ENCODE peak calls at places on chromosome 1, in seven cellular contexts. J, F, M, B, S, P and Q are unnamed samples.

GRCh38 chr1:53249706-53250105 is 11.4 kb upstream of the MAGOH start:
- DNase-seq in J (peak), F (no peak), M (no peak), B (no peak), S (no peak), P (no peak), Q (no peak)

GRCh38 chr1:23369335-23370013 is at the start of gene ZNF436:
- DNase-seq in J (peak), F (peak), M (peak), B (peak), S (peak), P (peak), Q (peak)

GRCh38 chr1:228987736-228988506 is 252.6 kb downstream of the RHOU start:
- DNase-seq in J (no peak), F (no peak), M (peak), B (no peak), S (no peak), P (no peak), Q (no peak)

GRCh38 chr1:210448293-210448892 is 119.7 kb downstream of the HHAT start:
- DNase-seq in J (peak), F (peak), M (no peak), B (no peak), S (no peak), P (no peak), Q (peak)

GRCh38 chr1:17465186-17465585 is 25.7 kb upstream of the RCC2 start:
- DNase-seq in J (no peak), F (no peak), M (no peak), B (no peak), S (no peak), P (no peak), Q (no peak)

GRCh38 chr1:226603976-226604845 is 55.6 kb downstream of the STUM start:
- DNase-seq in J (no peak), F (no peak), M (no peak), B (peak), S (no peak), P (no peak), Q (no peak)

GRCh38 chr1:244865028-244865371 is 657 bp upstream of the HNRNPU start:
- DNase-seq in J (peak), F (peak), M (no peak), B (peak), S (no peak), P (peak), Q (peak)

GRCh38 chr1:6753320-6754140 is 31.7 kb upstream of the CAMTA1 start:
- DNase-seq in J (peak), F (no peak), M (no peak), B (no peak), S (no peak), P (no peak), Q (no peak)

GRCh38 chr1:55216078-55216477 is 914 bp upstream of the USP24 start:
- DNase-seq in J (no peak), F (no peak), M (no peak), B (no peak), S (no peak), P (no peak), Q (no peak)

GRCh38 chr1:85605519-85606413 is 25.2 kb downstream of the CCN1 start:
- DNase-seq in J (peak), F (no peak), M (no peak), B (no peak), S (no peak), P (no peak), Q (no peak)

GRCh38 chr1:117656202-117656641 is 50.4 kb downstream of the TENT5C start:
- DNase-seq in J (no peak), F (peak), M (no peak), B (no peak), S (peak), P (peak), Q (peak)

GRCh38 chr1:16352842-16353535 is 709 bp upstream of the FBXO42 start:
- DNase-seq in J (peak), F (no peak), M (peak), B (peak), S (no peak), P (no peak), Q (no peak)

GRCh38 chr1:207904377-207904902 is 6.5 kb downstream of the CD34 start:
- DNase-seq in J (no peak), F (no peak), M (no peak), B (no peak), S (no peak), P (no peak), Q (no peak)

GRCh38 chr1:220521755-220522154 is 6.2 kb upstream of the MARK1 start:
- DNase-seq in J (no peak), F (no peak), M (no peak), B (no peak), S (no peak), P (no peak), Q (no peak)

GRCh38 chr1:108049083-108049819 is 84.3 kb upstream of the VAV3 start:
- DNase-seq in J (peak), F (peak), M (peak), B (peak), S (peak), P (peak), Q (peak)

GRCh38 chr1:221722254-221723017 is 19.5 kb downstream of the DUSP10 start:
- DNase-seq in J (no peak), F (no peak), M (no peak), B (no peak), S (no peak), P (no peak), Q (no peak)

GRCh38 chr1:93692451-93692861 is 10.8 kb upstream of the BCAR3 start:
- DNase-seq in J (peak), F (no peak), M (no peak), B (no peak), S (no peak), P (no peak), Q (no peak)

GRCh38 chr1:233679030-233679429 is 65.1 kb downstream of the KCNK1 start:
- DNase-seq in J (no peak), F (no peak), M (no peak), B (no peak), S (no peak), P (no peak), Q (no peak)

GRCh38 chr1:30908886-30909777 is 574 bp upstream of the SDC3 start:
- DNase-seq in J (no peak), F (no peak), M (no peak), B (peak), S (no peak), P (no peak), Q (peak)

GRCh38 chr1:26799479-26800133 is 11.9 kb downstream of the PIGV start:
- DNase-seq in J (peak), F (peak), M (peak), B (peak), S (no peak), P (peak), Q (peak)